ENCODE peak calls at places on chromosomes 5 and 9, in ten cellular contexts. X is pancreas, G is left colon, Y is mucosa of descending colon, S is iris pigment epithelial cell, P is GDM1, I is uterus, R is left kidney, H is endothelial cell, K is CD14-positive monocyte. C is an unnamed sample.
A peak's percentile ranks its signal among the peaks of the same experiment; 100 is the strongest.

GRCh38 chr5:142304013-142304701 is 20.7 kb downstream of the SPRY4 start:
- DNase-seq in X (no peak), G (peak; percentile 49), Y (peak; percentile 77), S (no peak), P (no peak), I (no peak), R (no peak), H (no peak), K (no peak), C (no peak)

GRCh38 chr9:79430599-79430998 is 141.2 kb upstream of the TLE4 start:
- DNase-seq in X (no peak), G (no peak), Y (no peak), S (no peak), P (no peak), I (no peak), R (no peak), H (no peak), K (no peak), C (no peak)

GRCh38 chr9:36306481-36307306 is 48.4 kb upstream of the GNE start:
- DNase-seq in X (no peak), G (peak; percentile 49), Y (peak; percentile 55), S (peak; percentile 17), P (peak; percentile 6), I (no peak), R (no peak), H (no peak), K (no peak), C (peak; percentile 65)

GRCh38 chr5:154368041-154368800 is 77.6 kb upstream of the SAP30L start:
- DNase-seq in X (no peak), G (no peak), Y (no peak), S (peak; percentile 98), P (no peak), I (peak; percentile 23), R (peak; percentile 57), H (peak; percentile 20), K (no peak), C (peak; percentile 98)

GRCh38 chr5:58259685-58260152 is 200.2 kb downstream of the PLK2 start:
- DNase-seq in X (no peak), G (no peak), Y (no peak), S (peak; percentile 97), P (no peak), I (no peak), R (peak; percentile 71), H (no peak), K (no peak), C (peak; percentile 98)

GRCh38 chr9:35757527-35758275 is 3.6 kb upstream of the MSMP start:
- DNase-seq in X (no peak), G (peak; percentile 67), Y (peak; percentile 63), S (no peak), P (peak; percentile 26), I (no peak), R (no peak), H (no peak), K (no peak), C (peak; percentile 75)

GRCh38 chr9:124208571-124208970 is 49.2 kb upstream of the NEK6 start:
- DNase-seq in X (no peak), G (no peak), Y (no peak), S (no peak), P (peak; percentile 15), I (no peak), R (no peak), H (no peak), K (no peak), C (no peak)

GRCh38 chr5:178326054-178326715 is 93.6 kb upstream of the PHYKPL start:
- DNase-seq in X (no peak), G (no peak), Y (peak; percentile 23), S (peak; percentile 2), P (no peak), I (no peak), R (peak; percentile 95), H (no peak), K (no peak), C (no peak)

GRCh38 chr9:32672478-32672877 is 37.0 kb upstream of the TAF1L start:
- DNase-seq in X (no peak), G (no peak), Y (no peak), S (peak; percentile 66), P (no peak), I (no peak), R (no peak), H (no peak), K (no peak), C (no peak)

GRCh38 chr9:96048116-96048953 is 172.8 kb downstream of the ERCC6L2 start:
- DNase-seq in X (no peak), G (no peak), Y (no peak), S (peak; percentile 32), P (no peak), I (no peak), R (peak; percentile 96), H (no peak), K (no peak), C (no peak)

GRCh38 chr9:123542435-123543225 is 186.6 kb downstream of the CRB2 start:
- DNase-seq in X (no peak), G (no peak), Y (peak; percentile 7), S (no peak), P (no peak), I (no peak), R (peak; percentile 26), H (no peak), K (no peak), C (no peak)

GRCh38 chr5:36900279-36900678 is 23.7 kb downstream of the NIPBL start:
- DNase-seq in X (no peak), G (no peak), Y (no peak), S (peak; percentile 7), P (no peak), I (no peak), R (no peak), H (no peak), K (no peak), C (no peak)

GRCh38 chr5:108418172-108418571 is 36.3 kb upstream of the FBXL17 start:
- DNase-seq in X (peak; percentile 46), G (no peak), Y (no peak), S (no peak), P (no peak), I (no peak), R (no peak), H (no peak), K (no peak), C (no peak)

GRCh38 chr5:7802855-7803254 is 48.1 kb downstream of the CFAP90 start:
- DNase-seq in X (no peak), G (no peak), Y (no peak), S (peak; percentile 55), P (no peak), I (no peak), R (no peak), H (no peak), K (peak; percentile 79), C (no peak)

GRCh38 chr5:154642499-154643245 is 112.5 kb upstream of the LARP1 start:
- DNase-seq in X (no peak), G (no peak), Y (no peak), S (peak; percentile 34), P (no peak), I (no peak), R (peak; percentile 42), H (no peak), K (no peak), C (peak; percentile 42)

GRCh38 chr5:95759634-95760033 is 28.5 kb downstream of the RHOBTB3 start:
- DNase-seq in X (no peak), G (no peak), Y (peak; percentile 42), S (peak; percentile 93), P (no peak), I (no peak), R (no peak), H (no peak), K (no peak), C (no peak)

GRCh38 chr5:73448072-73448432 is 525 bp downstream of the FOXD1 start:
- DNase-seq in X (peak; percentile 76), G (no peak), Y (no peak), S (peak; percentile 4), P (no peak), I (no peak), R (peak; percentile 69), H (peak; percentile 22), K (no peak), C (peak; percentile 26)

GRCh38 chr5:55535199-55535905 is 588 bp upstream of the PLPP1 start:
- DNase-seq in X (no peak), G (no peak), Y (no peak), S (no peak), P (no peak), I (peak; percentile 22), R (peak; percentile 36), H (no peak), K (no peak), C (peak; percentile 86)

GRCh38 chr5:125065114-125065513 is 318.7 kb upstream of the ZNF608 start:
- DNase-seq in X (no peak), G (no peak), Y (no peak), S (no peak), P (no peak), I (no peak), R (peak; percentile 74), H (no peak), K (no peak), C (no peak)

GRCh38 chr5:79346420-79346824 is 110.5 kb downstream of the JMY start:
- DNase-seq in X (no peak), G (no peak), Y (no peak), S (peak; percentile 40), P (no peak), I (no peak), R (no peak), H (no peak), K (no peak), C (peak; percentile 30)

GRCh38 chr9:98640394-98640793 is 68.3 kb downstream of the GABBR2 start:
- DNase-seq in X (no peak), G (no peak), Y (no peak), S (no peak), P (no peak), I (no peak), R (no peak), H (no peak), K (no peak), C (no peak)

GRCh38 chr5:141623621-141624020 is 4.8 kb upstream of the DIAPH1 start:
- DNase-seq in X (no peak), G (no peak), Y (no peak), S (no peak), P (no peak), I (no peak), R (no peak), H (no peak), K (no peak), C (no peak)

GRCh38 chr9:22342489-22343217 is 104.0 kb upstream of the DMRTA1 start:
- DNase-seq in X (no peak), G (no peak), Y (no peak), S (peak; percentile 85), P (no peak), I (no peak), R (no peak), H (no peak), K (no peak), C (peak; percentile 37)

GRCh38 chr5:136018814-136019777 is 9.7 kb upstream of the TGFBI start:
- DNase-seq in X (no peak), G (no peak), Y (peak; percentile 53), S (peak; percentile 98), P (no peak), I (peak; percentile 87), R (peak; percentile 81), H (no peak), K (no peak), C (no peak)

GRCh38 chr9:88544245-88544644 is 9.3 kb downstream of the NXNL2 start:
- DNase-seq in X (no peak), G (no peak), Y (no peak), S (no peak), P (no peak), I (no peak), R (no peak), H (no peak), K (no peak), C (no peak)

C was measured in mesendoderm.